ENCODE peak calls at places on chromosomes 16 and 17, in seven cellular contexts. Q is GM23338, O is MM.1S, B is neural progenitor cell, G is OCI-LY7, Y is PC-3, W is HCT116. C is an unnamed sample.

GRCh38 chr17:38466346-38467315 is 38.4 kb downstream of the ARHGAP23 start:
- DNase-seq in W (no peak), Y (no peak), G (no peak), O (no peak), B (no peak), Q (no peak), C (no peak)

GRCh38 chr17:2798679-2799078 is 2.4 kb downstream of the RAP1GAP2 start:
- DNase-seq in O (no peak), Y (no peak), B (peak; percentile 54), Q (peak; percentile 77), W (no peak), G (no peak), C (no peak)

GRCh38 chr16:56190903-56191806 is at the start of gene GNAO1:
- DNase-seq in B (peak; percentile 93), O (peak; percentile 26), W (no peak), Q (peak; percentile 86), Y (peak; percentile 5), G (no peak), C (peak; percentile 89)

GRCh38 chr17:79183221-79184158 is 108.9 kb downstream of the ENGASE start:
- DNase-seq in B (peak; percentile 91), Y (no peak), O (no peak), W (no peak), Q (peak; percentile 92), G (no peak), C (peak; percentile 41)

GRCh38 chr16:81148277-81148676 is 52.1 kb upstream of the GCSH start:
- DNase-seq in Q (no peak), O (no peak), G (no peak), Y (no peak), B (peak; percentile 38), W (no peak), C (no peak)

GRCh38 chr16:2296662-2297505 is 29.0 kb upstream of the RNPS1 start:
- DNase-seq in Q (peak; percentile 74), W (peak; percentile 8), O (peak; percentile 17), Y (peak; percentile 42), G (peak; percentile 16), B (peak; percentile 34), C (no peak)

GRCh38 chr17:4230142-4230541 is 33.6 kb downstream of the ANKFY1 start:
- DNase-seq in G (no peak), O (no peak), Q (peak; percentile 35), B (no peak), Y (peak; percentile 75), W (peak; percentile 31), C (peak; percentile 86)

GRCh38 chr17:45227101-45227591 is 5.5 kb downstream of the FMNL1 start:
- DNase-seq in O (peak; percentile 89), G (peak; percentile 82), Q (no peak), W (no peak), Y (no peak), B (no peak), C (peak; percentile 4)

GRCh38 chr16:31273676-31274075 is 13.9 kb downstream of the ITGAM start:
- DNase-seq in B (no peak), Y (no peak), G (no peak), W (no peak), Q (no peak), O (no peak), C (no peak)

GRCh38 chr16:84616515-84616914 is 1.4 kb downstream of the COTL1 start:
- DNase-seq in W (no peak), Q (no peak), G (peak; percentile 73), O (no peak), Y (peak; percentile 32), B (no peak), C (no peak)

GRCh38 chr16:55501549-55502322 is 7.1 kb upstream of the LPCAT2 start:
- DNase-seq in B (peak; percentile 28), Y (peak; percentile 53), Q (peak; percentile 55), G (peak; percentile 2), W (no peak), O (no peak), C (no peak)

GRCh38 chr17:65130829-65131228 is 6.3 kb upstream of the RGS9 start:
- DNase-seq in Q (no peak), G (no peak), W (no peak), O (no peak), B (no peak), Y (no peak), C (no peak)

GRCh38 chr16:57998484-57998883 is 2.0 kb downstream of the ZNF319 start:
- DNase-seq in B (no peak), Q (no peak), G (no peak), Y (peak; percentile 45), W (no peak), O (no peak), C (peak; percentile 52)

GRCh38 chr17:40187238-40187637 is 10.0 kb downstream of the RAPGEFL1 start:
- DNase-seq in B (no peak), G (no peak), O (no peak), Y (no peak), W (no peak), Q (no peak), C (no peak)

GRCh38 chr16:10880609-10881452 is 3.8 kb downstream of the CIITA start:
- DNase-seq in O (peak; percentile 56), B (no peak), Q (no peak), G (no peak), W (no peak), Y (no peak), C (no peak)

GRCh38 chr16:3652373-3653037 is 2.0 kb upstream of the DNASE1 start:
- DNase-seq in B (no peak), Y (no peak), O (no peak), G (no peak), Q (no peak), W (no peak), C (no peak)

GRCh38 chr16:88453621-88454314 is 688 bp downstream of the ZFPM1 start:
- DNase-seq in G (peak; percentile 24), Y (no peak), O (no peak), Q (peak; percentile 38), W (no peak), B (peak; percentile 52), C (peak; percentile 58)

GRCh38 chr16:15874745-15875314 is 13.6 kb downstream of the CEP20 start:
- DNase-seq in W (peak; percentile 61), G (peak; percentile 42), B (peak; percentile 70), Q (peak; percentile 87), Y (peak; percentile 62), O (no peak), C (peak; percentile 77)

DNA sequence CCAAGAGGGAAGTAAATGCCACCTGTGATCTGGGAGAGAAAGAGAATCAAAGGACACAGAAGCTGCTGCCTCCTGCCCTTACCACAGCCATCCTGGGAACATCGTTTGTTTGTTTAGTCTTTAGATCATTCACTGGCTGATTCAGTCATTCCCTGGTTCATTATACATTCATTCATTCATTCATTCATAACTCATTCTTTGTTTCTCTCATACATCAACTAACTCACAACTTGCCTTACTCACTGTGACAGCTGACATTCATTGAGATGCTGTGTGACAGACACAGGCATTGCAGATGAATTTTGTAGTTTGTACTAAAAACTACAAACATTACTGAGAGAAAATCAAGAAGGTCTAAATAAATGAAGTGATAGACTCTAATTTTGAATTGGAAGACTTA is 291.0 kb upstream of the TNRC6C start:
- DNase-seq in G (no peak), W (no peak), Q (no peak), Y (no peak), B (no peak), O (no peak), C (no peak)
- H2AFZ ChIP-seq in G (peak overlapping the region; percentile 88), W (no peak overlapping the region), Q (no peak overlapping the region), Y (no peak overlapping the region), B (no peak overlapping the region), O (peak overlapping the region; percentile 72), C (no peak overlapping the region)

GRCh38 chr16:61820398-61820797 is 215.8 kb downstream of the CDH8 start:
- DNase-seq in W (no peak), Q (no peak), G (no peak), B (no peak), O (peak; percentile 45), Y (peak; percentile 82), C (no peak)
- TF ChIP-seq EZH2phosphoT487 in W (no peak), Q (no peak), G (no peak), B (no peak), O (no peak), Y (no peak), C (no peak)

GRCh38 chr17:18327093-18327492 is 12.0 kb downstream of the SMCR8 start:
- DNase-seq in W (no peak), Q (no peak), B (no peak), O (no peak), Y (no peak), G (no peak), C (no peak)

GRCh38 chr17:18328643-18329204 is 13.6 kb downstream of the SMCR8 start:
- DNase-seq in O (no peak), Y (no peak), B (no peak), W (no peak), Q (no peak), G (no peak), C (no peak)

GRCh38 chr17:18327556-18327955 is 12.5 kb downstream of the SMCR8 start:
- DNase-seq in O (no peak), Y (no peak), G (no peak), W (no peak), B (no peak), Q (no peak), C (no peak)

GRCh38 chr17:18331879-18332278 is 16.8 kb downstream of the SMCR8 start:
- DNase-seq in Q (no peak), O (peak; percentile 70), G (no peak), B (no peak), Y (no peak), W (no peak), C (no peak)

DNA sequence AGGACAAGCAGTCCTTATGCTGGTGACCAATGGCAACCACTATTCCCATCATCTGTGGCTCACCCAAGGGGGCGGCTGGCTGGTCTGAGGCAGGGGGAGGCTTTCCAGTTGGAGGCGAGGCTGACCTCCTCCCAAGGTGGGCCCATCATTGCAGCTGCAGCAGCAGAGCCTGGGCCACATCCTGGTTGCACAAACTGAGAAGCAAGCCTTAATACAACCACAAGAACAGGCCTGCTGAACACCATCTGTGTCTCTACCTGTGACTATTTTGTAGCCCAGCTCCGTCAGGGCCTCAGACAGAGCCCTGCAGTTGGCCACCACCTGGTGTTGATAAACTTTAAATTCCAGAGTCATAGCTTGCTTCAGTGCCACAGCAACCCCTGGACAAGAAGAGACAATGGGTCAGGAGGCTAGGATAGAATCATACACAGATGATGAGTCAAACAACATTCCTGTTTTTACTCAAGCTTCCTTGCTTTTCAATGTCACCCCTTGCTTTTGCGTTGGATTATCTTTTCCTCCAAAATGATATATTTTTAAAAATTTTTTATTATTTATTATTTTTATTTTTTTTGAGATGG is 17.9 kb downstream of the SMCR8 start:
- DNase-seq in B (no peak), Y (no peak), Q (no peak), G (no peak), O (peak; percentile 37), W (no peak), C (no peak)
- H3K4me3 ChIP-seq in B (no peak overlapping the region), Y (no peak overlapping the region), Q (no peak overlapping the region), G (no peak overlapping the region), O (no peak overlapping the region), W (no peak overlapping the region), C (no peak overlapping the region)

GRCh38 chr17:76504117-76504516 is 2.9 kb upstream of the RHBDF2 start:
- DNase-seq in Q (no peak), O (peak; percentile 42), Y (no peak), B (peak; percentile 33), G (peak; percentile 61), W (no peak), C (peak; percentile 3)

GRCh38 chr17:76500745-76501017 is 542 bp downstream of the RHBDF2 start:
- DNase-seq in B (no peak), Q (no peak), O (no peak), Y (no peak), G (peak; percentile 60), W (no peak), C (no peak)

GRCh38 chr17:76501018-76501826 is at the start of gene RHBDF2:
- DNase-seq in W (peak; percentile 54), Q (peak; percentile 90), G (peak; percentile 94), O (peak; percentile 86), B (peak; percentile 94), Y (peak; percentile 91), C (peak; percentile 94)

GRCh38 chr17:76501827-76502307 is 644 bp upstream of the RHBDF2 start:
- DNase-seq in B (no peak), O (no peak), G (no peak), Y (no peak), Q (no peak), W (no peak), C (peak; percentile 11)

GRCh38 chr17:76502326-76503211 is 1.3 kb upstream of the RHBDF2 start:
- DNase-seq in B (no peak), O (no peak), Y (no peak), Q (no peak), G (no peak), W (no peak), C (peak; percentile 2)
- H2AFZ ChIP-seq in B (no peak overlapping the region), O (no peak overlapping the region), Y (no peak overlapping the region), Q (peak overlapping the region; percentile 90), G (peak overlapping the region; percentile 72), W (no peak overlapping the region), C (no peak overlapping the region)

C was measured in hepatocyte.